ENCODE peak calls at places on chromosome 17, in seven cellular contexts. N is GM12878, M is HL-60, G is GM23338, H is SK-N-SH, A is A549, R is HepG2. E is an unnamed sample.

GRCh38 chr17:50117202-50118040 is 12.5 kb downstream of the SAMD14 start:
- DNase-seq in H (no peak), R (peak; percentile 51), N (no peak), M (peak; percentile 61), A (peak; percentile 74), G (peak; percentile 89), E (peak; percentile 68)

GRCh38 chr17:47895254-47895855 is 681 bp upstream of the SP2 start:
- DNase-seq in M (peak; percentile 28), H (no peak), R (no peak), G (no peak), N (no peak), A (peak; percentile 44), E (no peak)

GRCh38 chr17:81044428-81044763 is 9.4 kb downstream of the BAIAP2 start:
- DNase-seq in R (no peak), G (no peak), N (no peak), A (no peak), M (no peak), H (no peak), E (no peak)

GRCh38 chr17:82935944-82936767 is 96.3 kb upstream of the ZNF750 start:
- DNase-seq in M (no peak), A (no peak), H (no peak), G (no peak), R (no peak), N (no peak), E (no peak)

GRCh38 chr17:38417210-38417951 is 10.9 kb upstream of the ARHGAP23 start:
- DNase-seq in H (no peak), G (no peak), N (no peak), A (no peak), R (no peak), M (peak; percentile 44), E (no peak)

GRCh38 chr17:40490289-40490853 is 11.1 kb downstream of the TNS4 start:
- DNase-seq in A (peak; percentile 76), G (peak; percentile 70), M (peak; percentile 46), N (no peak), R (no peak), H (peak; percentile 89), E (no peak)

GRCh38 chr17:72119963-72120877 is 600 bp upstream of the SOX9 start:
- DNase-seq in N (no peak), G (peak; percentile 73), A (no peak), H (peak; percentile 79), R (peak; percentile 79), M (no peak), E (peak; percentile 64)

GRCh38 chr17:66461343-66461995 is 159.1 kb downstream of the PRKCA start:
- DNase-seq in M (peak; percentile 34), N (no peak), A (no peak), H (no peak), R (no peak), G (no peak), E (no peak)

GRCh38 chr17:56899403-56899802 is 14.4 kb downstream of the TRIM25 start:
- DNase-seq in G (no peak), A (no peak), R (no peak), N (no peak), M (no peak), H (no peak), E (no peak)

GRCh38 chr17:55286681-55287589 is 22.2 kb downstream of the HLF start:
- DNase-seq in H (no peak), A (peak; percentile 80), R (peak; percentile 100), G (no peak), M (no peak), N (no peak), E (peak; percentile 54)

GRCh38 chr17:35082073-35082657 is 18.7 kb upstream of the RFFL start:
- DNase-seq in H (peak; percentile 51), R (peak; percentile 9), N (no peak), M (no peak), A (no peak), G (no peak), E (peak; percentile 81)

GRCh38 chr17:81419333-81419885 is 24.2 kb downstream of the BAHCC1 start:
- DNase-seq in A (peak; percentile 97), G (no peak), M (no peak), H (peak; percentile 95), R (no peak), N (no peak), E (peak; percentile 71)

GRCh38 chr17:14214271-14214670 is 22.4 kb downstream of the CDRT15 start:
- DNase-seq in N (no peak), H (no peak), M (peak; percentile 32), G (no peak), A (no peak), R (no peak), E (no peak)

GRCh38 chr17:61452301-61453290 is at the start of gene TBX4:
- DNase-seq in M (no peak), A (no peak), R (no peak), G (peak; percentile 76), N (no peak), H (no peak), E (no peak)

GRCh38 chr17:34126965-34127364 is 128.1 kb upstream of the CCL2 start:
- DNase-seq in M (no peak), N (no peak), A (no peak), R (no peak), G (no peak), H (no peak), E (no peak)

GRCh38 chr17:44279586-44280344 is 11.8 kb upstream of the SLC4A1 start:
- DNase-seq in G (peak; percentile 89), A (peak; percentile 51), N (peak; percentile 66), M (peak; percentile 36), R (peak; percentile 86), H (no peak), E (no peak)

GRCh38 chr17:52032454-52032853 is 126.1 kb downstream of the CA10 start:
- DNase-seq in A (no peak), H (no peak), M (no peak), N (no peak), R (no peak), G (no peak), E (no peak)

GRCh38 chr17:50593321-50593720 is 32.8 kb downstream of the CACNA1G start:
- DNase-seq in N (no peak), H (peak; percentile 97), A (no peak), M (no peak), G (peak; percentile 67), R (peak; percentile 21), E (no peak)

GRCh38 chr17:65987988-65988387 is 203.9 kb downstream of the CEP112 start:
- DNase-seq in H (no peak), G (peak; percentile 86), N (peak; percentile 5), A (peak; percentile 62), R (peak; percentile 76), M (peak; percentile 7), E (peak; percentile 66)

GRCh38 chr17:57408064-57408811 is 151.9 kb downstream of the MSI2 start:
- DNase-seq in R (peak; percentile 86), G (peak; percentile 64), M (peak; percentile 74), A (no peak), H (no peak), N (peak; percentile 46), E (no peak)

GRCh38 chr17:48048321-48049140 is at the start of gene NFE2L1:
- DNase-seq in N (peak; percentile 59), R (peak; percentile 91), M (peak; percentile 73), A (peak; percentile 97), H (peak; percentile 94), G (peak; percentile 89), E (peak; percentile 96)

GRCh38 chr17:21201302-21201602 is 12.7 kb downstream of the TMEM11 start:
- DNase-seq in G (no peak), H (peak; percentile 87), A (no peak), R (no peak), N (no peak), M (no peak), E (no peak)

GRCh38 chr17:50800196-50800700 is 32.9 kb upstream of the ANKRD40CL start:
- DNase-seq in N (no peak), H (no peak), G (no peak), M (no peak), R (no peak), A (no peak), E (no peak)

GRCh38 chr17:82300707-82301270 is 16.6 kb downstream of the CD7 start:
- DNase-seq in M (peak; percentile 65), N (no peak), R (no peak), G (peak; percentile 79), A (peak; percentile 68), H (peak; percentile 97), E (no peak)

GRCh38 chr17:70078994-70079531 is 4.0 kb downstream of the KCNJ16 start:
- DNase-seq in A (no peak), R (no peak), G (no peak), M (no peak), N (no peak), H (no peak), E (no peak)
- TF ChIP-seq REST in A (no peak), R (no peak), G (no peak), M (no peak), N (no peak), H (no peak), E (no peak)

DNA sequence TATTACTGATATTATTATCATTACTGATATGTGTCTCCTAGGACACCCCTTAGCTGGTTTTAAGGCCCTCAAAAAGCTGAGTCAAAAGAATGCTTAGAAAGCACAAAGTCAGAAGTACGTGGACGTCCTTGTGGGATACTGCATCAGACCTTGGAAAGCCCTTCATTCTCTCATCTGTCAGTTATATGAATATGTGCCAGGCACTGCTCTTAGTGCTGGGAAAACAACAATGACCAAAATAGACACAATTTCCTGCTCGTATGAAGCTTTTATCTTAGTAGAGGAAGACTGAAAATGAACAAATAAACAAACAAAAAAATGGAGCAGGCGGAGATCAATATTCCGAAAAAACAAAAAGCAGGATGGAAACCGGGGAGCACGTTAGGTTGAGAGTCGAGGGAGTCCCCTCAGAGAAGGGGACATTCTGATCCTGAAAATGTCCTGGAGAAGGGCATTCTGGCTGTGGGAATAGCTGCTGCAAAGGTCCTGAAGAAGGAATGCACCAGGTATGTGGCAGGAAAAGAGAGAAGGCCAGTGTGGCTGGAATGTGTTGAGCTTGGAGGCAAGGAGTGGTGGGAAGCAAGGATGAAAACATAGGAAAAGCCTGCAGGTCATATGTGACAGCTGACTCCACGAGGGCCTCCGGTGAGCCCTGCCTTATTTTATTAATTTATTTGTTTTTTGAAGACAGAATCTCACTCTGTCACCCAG is 15.5 kb upstream of the TMEM94 start:
- DNase-seq in H (no peak), G (no peak), N (no peak), R (no peak), A (no peak), M (no peak), E (no peak)
- TF ChIP-seq REST in H (no peak), G (no peak), N (no peak), R (no peak), A (no peak), M (no peak), E (no peak)

GRCh38 chr17:2075336-2076056 is 20.6 kb downstream of the HIC1 start:
- DNase-seq in H (peak; percentile 78), N (no peak), R (no peak), G (peak; percentile 53), A (no peak), M (no peak), E (no peak)
- TF ChIP-seq REST in H (no peak), N (no peak), R (no peak), G (no peak), A (no peak), M (no peak), E (no peak)

DNA sequence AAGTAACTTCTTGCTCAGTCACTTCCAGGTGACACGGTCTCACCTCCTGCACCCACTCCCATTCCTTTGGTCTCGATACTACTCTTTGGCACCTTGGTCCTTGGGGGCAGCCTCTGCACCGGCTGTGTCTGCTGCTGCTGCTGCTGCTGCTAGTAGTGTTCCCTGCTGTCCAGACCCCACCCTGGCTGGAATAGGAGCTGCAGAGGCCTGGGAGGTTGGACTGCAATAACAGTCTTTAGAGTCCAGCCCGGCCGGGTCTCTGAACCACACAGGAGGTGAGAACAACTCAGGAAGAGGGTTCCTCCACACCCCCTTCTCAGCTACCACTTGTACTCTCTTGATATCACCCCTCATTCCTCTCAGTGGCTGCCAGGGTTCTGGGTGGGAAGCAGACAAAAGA is 231.1 kb upstream of the NLRP1 start:
- DNase-seq in G (no peak), M (no peak), R (no peak), A (no peak), N (no peak), H (no peak), E (no peak)
- TF ChIP-seq REST in G (no peak), M (no peak), R (no peak), A (no peak), N (no peak), H (no peak), E (no peak)